ENCODE peak calls at places on chromosome 1, in ten cellular contexts. M is A549, L is suprapubic skin, A is tibial nerve, W is transverse colon, I is ovary, J is sigmoid colon, U is GM12878, Z is H1, F is SK-N-SH. H is an unnamed sample.

GRCh38 chr1:185917646-185918045 is 183.5 kb downstream of the HMCN1 start:
- DNase-seq in U (no peak), J (no peak), W (no peak), Z (no peak), L (no peak), A (no peak), F (no peak), M (peak; percentile 14), I (no peak), H (no peak)

GRCh38 chr1:204409111-204409510 is 2.5 kb downstream of the PPP1R15B start:
- DNase-seq in W (no peak), I (no peak), Z (no peak), L (no peak), U (no peak), F (no peak), J (no peak), M (no peak), A (no peak), H (no peak)

GRCh38 chr1:199808110-199808870 is 219.2 kb upstream of the NR5A2 start:
- DNase-seq in F (no peak), Z (no peak), A (no peak), J (no peak), M (peak; percentile 88), U (no peak), I (no peak), L (no peak), W (no peak), H (no peak)

GRCh38 chr1:31181515-31182343 is 58.0 kb downstream of the NKAIN1 start:
- DNase-seq in F (peak; percentile 88), J (peak; percentile 68), I (peak; percentile 59), Z (peak; percentile 88), L (no peak), W (peak; percentile 61), A (no peak), M (peak; percentile 68), U (no peak), H (peak; percentile 36)

GRCh38 chr1:161069731-161070270 is at the start of gene ARHGAP30:
- DNase-seq in F (no peak), L (no peak), Z (no peak), J (peak; percentile 83), I (no peak), U (peak; percentile 97), W (peak; percentile 80), M (no peak), A (peak; percentile 16), H (peak; percentile 60)

GRCh38 chr1:46612937-46613660 is 3.5 kb downstream of the MOB3C start:
- DNase-seq in F (no peak), J (peak; percentile 60), W (no peak), Z (peak; percentile 63), L (no peak), I (peak; percentile 62), U (no peak), A (no peak), M (no peak), H (no peak)

GRCh38 chr1:159261311-159261710 is 40.8 kb upstream of the FCER1A start:
- DNase-seq in W (no peak), M (no peak), U (no peak), A (no peak), I (no peak), L (no peak), Z (no peak), J (no peak), F (no peak), H (no peak)

GRCh38 chr1:214808845-214809460 is 206.0 kb downstream of the CENPF start:
- DNase-seq in Z (no peak), L (no peak), A (no peak), W (no peak), I (no peak), F (no peak), M (peak; percentile 14), J (no peak), U (no peak), H (no peak)

GRCh38 chr1:11413907-11414495 is 65.0 kb upstream of the DISP3 start:
- DNase-seq in A (no peak), L (no peak), Z (no peak), J (no peak), F (no peak), U (no peak), M (no peak), I (no peak), W (no peak), H (no peak)
- TF ChIP-seq EP300 in A (no peak), L (no peak), Z (no peak), J (no peak), F (no peak), U (no peak), M (no peak), I (no peak), W (no peak), H (no peak)

GRCh38 chr1:175548774-175549173 is 194.6 kb downstream of the TNR start:
- DNase-seq in I (no peak), U (no peak), L (no peak), F (no peak), A (no peak), M (no peak), W (no peak), Z (no peak), J (no peak), H (no peak)
- TF ChIP-seq EP300 in I (no peak), U (no peak), L (no peak), F (no peak), A (peak; percentile 28), M (no peak), W (no peak), Z (no peak), J (no peak), H (no peak)

DNA sequence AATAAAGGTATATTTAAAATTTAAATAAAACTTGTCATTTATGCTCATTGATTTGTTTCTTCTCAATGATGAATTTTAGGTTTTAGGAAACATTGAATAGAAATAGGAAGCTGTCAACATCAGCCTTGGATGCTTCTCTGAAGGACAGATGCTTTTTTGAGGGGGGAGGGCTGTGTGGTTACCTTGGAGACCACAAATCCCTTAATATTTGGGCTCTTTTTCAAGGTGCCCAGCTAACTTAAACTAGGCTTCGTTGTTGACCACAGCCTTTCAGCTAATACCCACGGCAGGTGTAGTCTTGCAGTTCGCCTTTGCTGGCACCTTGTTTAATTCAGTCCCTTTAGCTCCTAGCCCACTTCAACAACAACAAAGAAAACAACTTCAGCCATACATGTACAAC is 22.5 kb downstream of the TENT5C start:
- DNase-seq in L (no peak), I (no peak), A (no peak), Z (no peak), M (no peak), U (no peak), F (no peak), J (no peak), W (no peak), H (no peak)
- TF ChIP-seq EP300 in L (no peak), I (no peak), A (no peak), Z (no peak), M (no peak), U (no peak), F (no peak), J (no peak), W (no peak), H (no peak)

GRCh38 chr1:81437649-81438048 is 363.1 kb upstream of the ADGRL2 start:
- DNase-seq in J (no peak), W (no peak), I (no peak), A (no peak), U (peak; percentile 24), L (no peak), M (no peak), F (no peak), Z (no peak), H (no peak)
- TF ChIP-seq EP300 in J (no peak), W (no peak), I (no peak), A (no peak), U (no peak), L (no peak), M (no peak), F (no peak), Z (no peak), H (no peak)

GRCh38 chr1:77175230-77175844 is 43.9 kb downstream of the PIGK start:
- DNase-seq in L (no peak), F (no peak), J (no peak), M (peak; percentile 38), Z (no peak), I (no peak), A (no peak), U (no peak), W (no peak), H (no peak)
- TF ChIP-seq EP300 in L (no peak), F (no peak), J (no peak), M (no peak), Z (no peak), I (no peak), A (no peak), U (no peak), W (no peak), H (no peak)

GRCh38 chr1:205977348-205978014 is 25.7 kb downstream of the RAB7B start:
- DNase-seq in U (peak; percentile 23), F (peak; percentile 82), I (peak; percentile 78), Z (peak; percentile 85), W (peak; percentile 68), J (peak; percentile 76), A (no peak), L (peak; percentile 73), M (peak; percentile 81), H (peak; percentile 71)
- TF ChIP-seq EP300 in U (no peak), F (no peak), I (no peak), Z (no peak), W (no peak), J (no peak), A (peak; percentile 13), L (no peak), M (no peak), H (no peak)

DNA sequence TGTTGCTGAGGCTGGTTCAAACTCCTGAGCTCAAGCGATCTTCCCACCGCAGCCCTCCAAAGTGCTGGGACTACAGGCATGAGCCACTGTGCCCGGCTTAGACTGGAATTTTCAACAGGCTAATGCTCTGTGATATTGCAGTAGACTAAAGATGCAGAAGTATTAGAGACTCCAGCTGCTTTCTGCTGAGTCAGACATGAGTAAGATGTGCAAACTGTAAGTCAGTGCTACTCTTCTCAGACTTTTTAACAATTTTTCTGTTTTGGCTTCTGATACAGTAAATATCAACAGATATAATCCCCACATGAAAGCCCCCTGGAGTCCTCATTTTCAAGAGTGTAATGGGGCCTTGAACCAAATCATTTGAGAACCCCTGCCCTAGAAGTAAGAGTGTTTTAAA is 29.3 kb upstream of the NLRP3 start:
- DNase-seq in I (no peak), A (no peak), J (no peak), Z (no peak), L (no peak), W (no peak), U (no peak), F (no peak), M (no peak), H (no peak)
- TF ChIP-seq EP300 in I (no peak), A (no peak), J (no peak), Z (no peak), L (no peak), W (no peak), U (no peak), F (no peak), M (no peak), H (no peak)

DNA sequence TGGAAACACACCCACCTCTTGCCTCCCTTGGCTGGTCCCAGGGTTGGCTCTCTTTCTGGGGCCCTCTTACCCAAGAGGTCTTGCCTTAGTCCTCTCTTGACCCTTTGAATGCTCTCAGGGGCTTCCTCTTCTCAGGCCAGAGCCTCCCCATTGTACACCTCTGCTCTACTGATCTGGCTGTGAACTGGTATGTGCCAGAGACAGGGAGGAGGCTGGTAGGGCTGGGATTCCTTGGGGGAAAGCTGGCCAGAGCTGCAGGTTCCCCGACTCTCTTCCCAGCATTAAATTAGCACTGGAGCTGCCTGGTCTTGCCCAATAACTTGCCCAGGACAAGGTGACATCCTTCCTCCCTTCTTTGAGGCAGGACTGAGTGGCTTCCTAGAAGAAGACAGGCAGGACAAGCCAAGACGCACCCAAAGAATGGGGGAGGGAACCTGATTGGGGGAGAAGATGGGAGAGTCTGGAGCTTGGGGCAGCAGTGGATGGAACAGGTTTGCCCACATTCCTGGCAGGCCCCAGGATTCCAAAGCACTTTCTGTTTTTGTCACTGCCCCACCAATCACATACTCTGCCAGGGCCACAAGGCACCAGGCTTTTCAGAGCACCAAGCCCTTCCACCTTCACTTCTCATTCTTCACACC is 37.2 kb upstream of the CITED4 start:
- DNase-seq in A (no peak), W (no peak), J (no peak), Z (peak; percentile 50), I (no peak), M (no peak), U (no peak), F (no peak), L (no peak), H (peak; percentile 81)
- TF ChIP-seq EP300 in A (no peak), W (no peak), J (no peak), Z (no peak), I (no peak), M (no peak), U (no peak), F (no peak), L (no peak), H (no peak)